ENCODE peak calls at places on chromosomes 12 and 14, in four cellular contexts. P is tibial artery, R is H7, T is AG10803. E is an unnamed sample.

GRCh38 chr14:98227000-98227726 is 1044.8 kb downstream of the BCL11B start:
- DNase-seq in P (peak; percentile 28), R (no peak), T (no peak), E (no peak)

GRCh38 chr12:6771509-6772330 is 600 bp upstream of the LAG3 start:
- DNase-seq in P (no peak), R (no peak), T (no peak), E (no peak)

GRCh38 chr14:32986791-32987545 is 48.3 kb downstream of the NPAS3 start:
- DNase-seq in P (no peak), R (peak; percentile 13), T (peak; percentile 53), E (peak; percentile 79)

GRCh38 chr14:68283378-68284123 is 464.0 kb downstream of the RAD51B start:
- DNase-seq in P (no peak), R (no peak), T (peak; percentile 29), E (no peak)

GRCh38 chr12:116693259-116694227 is 44.3 kb downstream of the SPRING1 start:
- DNase-seq in P (no peak), R (peak; percentile 52), T (no peak), E (no peak)

GRCh38 chr14:105857223-105857815 is 330.9 kb downstream of the TMEM121 start:
- DNase-seq in P (no peak), R (no peak), T (no peak), E (no peak)

GRCh38 chr12:110555509-110556406 is 27.4 kb downstream of the PPTC7 start:
- DNase-seq in P (no peak), R (no peak), T (peak; percentile 86), E (no peak)

GRCh38 chr12:5000204-5000603 is 43.5 kb upstream of the KCNA5 start:
- DNase-seq in P (no peak), R (no peak), T (no peak), E (peak; percentile 33)

GRCh38 chr12:115794659-115795081 is 482.8 kb downstream of the MED13L start:
- DNase-seq in P (no peak), R (peak; percentile 21), T (no peak), E (peak; percentile 93)

GRCh38 chr12:2773199-2773875 is 21.4 kb upstream of the FKBP4 start:
- DNase-seq in P (no peak), R (no peak), T (no peak), E (no peak)

GRCh38 chr12:48191096-48191495 is 7.7 kb downstream of the CCDC184 start:
- DNase-seq in P (no peak), R (no peak), T (no peak), E (no peak)

GRCh38 chr12:54033106-54033979 is 493 bp downstream of the HOXC5 start:
- DNase-seq in P (peak; percentile 72), R (peak; percentile 91), T (peak; percentile 61), E (no peak)

GRCh38 chr12:56110571-56110970 is 5.9 kb upstream of the RPL41 start:
- DNase-seq in P (no peak), R (no peak), T (no peak), E (no peak)

GRCh38 chr12:34597548-34598351 is 575.5 kb downstream of the ALG10 start:
- DNase-seq in P (peak; percentile 19), R (peak; percentile 1), T (no peak), E (no peak)

GRCh38 chr14:74942164-74942563 is 13.2 kb downstream of the PGF start:
- DNase-seq in P (no peak), R (peak; percentile 56), T (no peak), E (no peak)

GRCh38 chr12:29072631-29073030 is 76.4 kb upstream of the FAR2 start:
- DNase-seq in P (no peak), R (no peak), T (no peak), E (no peak)

GRCh38 chr14:53147208-53147607 is 5.9 kb downstream of the DDHD1 start:
- DNase-seq in P (no peak), R (no peak), T (no peak), E (no peak)

GRCh38 chr14:53149656-53150319 is 3.3 kb downstream of the DDHD1 start:
- DNase-seq in P (no peak), R (no peak), T (no peak), E (no peak)

GRCh38 chr14:53146739-53147138 is 6.4 kb downstream of the DDHD1 start:
- DNase-seq in P (no peak), R (no peak), T (no peak), E (no peak)

GRCh38 chr14:53148612-53149202 is 4.4 kb downstream of the DDHD1 start:
- DNase-seq in P (no peak), R (no peak), T (peak; percentile 13), E (no peak)

GRCh38 chr14:53147893-53148292 is 5.2 kb downstream of the DDHD1 start:
- DNase-seq in P (no peak), R (no peak), T (no peak), E (no peak)
- H3K4me3 ChIP-seq in P (no peak overlapping the region), R (no peak overlapping the region), T (no peak overlapping the region), E (no peak overlapping the region)

GRCh38 chr12:92077530-92077929 is 68.1 kb downstream of the BTG1 start:
- DNase-seq in P (no peak), R (no peak), T (no peak), E (no peak)

GRCh38 chr12:92085040-92085439 is 60.6 kb downstream of the BTG1 start:
- DNase-seq in P (no peak), R (no peak), T (peak; percentile 54), E (no peak)

GRCh38 chr12:92078167-92079053 is 67.2 kb downstream of the BTG1 start:
- DNase-seq in P (no peak), R (no peak), T (peak; percentile 100), E (peak; percentile 10)

GRCh38 chr12:92079054-92079385 is 66.6 kb downstream of the BTG1 start:
- DNase-seq in P (no peak), R (no peak), T (peak; percentile 89), E (no peak)

GRCh38 chr12:92080390-92081285 is 65.0 kb downstream of the BTG1 start:
- DNase-seq in P (no peak), R (no peak), T (peak; percentile 97), E (peak; percentile 85)
- H3K4me3 ChIP-seq in P (no peak overlapping the region), R (no peak overlapping the region), T (peak overlapping the region; percentile 31), E (no peak overlapping the region)

DNA sequence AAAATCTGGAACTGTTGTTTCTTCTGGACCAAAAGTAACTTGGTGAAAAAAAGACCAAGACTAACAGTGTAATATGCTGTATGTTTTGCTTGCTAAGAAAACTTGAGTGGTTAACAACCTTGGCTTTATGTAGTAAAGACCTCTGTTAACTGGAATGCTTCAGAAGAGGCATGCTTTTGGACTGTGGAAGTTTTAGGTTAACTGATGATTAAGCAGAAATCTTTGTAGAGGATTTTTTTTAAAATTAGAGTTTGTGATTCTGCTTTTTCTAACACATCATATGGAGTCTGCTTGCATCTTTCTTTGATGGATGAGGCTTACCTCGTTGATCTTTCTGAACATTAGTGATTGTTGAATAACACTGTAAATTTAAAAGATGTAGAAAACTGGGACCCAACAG is 17.5 kb downstream of the PELI2 start:
- DNase-seq in P (no peak), R (no peak), T (no peak), E (no peak)
- H3K4me3 ChIP-seq in P (no peak overlapping the region), R (no peak overlapping the region), T (no peak overlapping the region), E (no peak overlapping the region)

DNA sequence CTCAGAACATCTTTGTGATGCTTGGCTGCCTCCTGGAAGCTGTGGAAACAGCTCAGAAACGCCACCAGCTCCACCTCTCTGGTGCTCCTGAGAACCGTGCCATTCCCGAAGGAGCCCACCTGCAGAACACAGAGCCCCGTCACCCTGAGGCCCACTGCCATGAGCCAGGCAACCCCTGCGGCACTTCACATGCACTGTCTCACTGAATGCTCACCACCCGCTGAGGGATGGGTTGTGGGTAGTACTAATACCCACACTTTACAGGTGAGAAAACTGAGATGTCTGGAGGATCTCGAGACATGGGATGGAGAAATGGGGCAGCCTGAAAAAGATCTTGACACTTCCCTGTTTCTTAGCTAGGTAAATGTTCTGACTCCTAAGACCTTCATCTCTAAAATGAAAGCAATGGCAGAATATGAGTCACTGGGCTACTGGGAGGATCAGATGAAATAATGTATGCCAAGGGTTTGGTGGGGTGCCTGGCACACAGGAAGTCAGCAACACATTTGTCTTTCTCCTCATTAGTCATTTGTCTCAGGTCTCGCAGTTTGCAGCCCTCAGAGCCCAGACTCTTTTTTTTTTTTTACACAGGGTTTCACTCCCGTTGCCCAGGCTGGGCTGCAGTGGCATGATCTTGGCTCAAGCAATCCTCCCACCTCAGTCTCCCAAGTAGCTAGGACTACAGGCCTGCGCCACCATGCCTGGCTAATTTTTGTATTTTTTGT is 5.3 kb downstream of the OASL start:
- DNase-seq in P (no peak), R (no peak), T (peak; percentile 46), E (no peak)
- H3K4me3 ChIP-seq in P (no peak overlapping the region), R (no peak overlapping the region), T (no peak overlapping the region), E (no peak overlapping the region)

DNA sequence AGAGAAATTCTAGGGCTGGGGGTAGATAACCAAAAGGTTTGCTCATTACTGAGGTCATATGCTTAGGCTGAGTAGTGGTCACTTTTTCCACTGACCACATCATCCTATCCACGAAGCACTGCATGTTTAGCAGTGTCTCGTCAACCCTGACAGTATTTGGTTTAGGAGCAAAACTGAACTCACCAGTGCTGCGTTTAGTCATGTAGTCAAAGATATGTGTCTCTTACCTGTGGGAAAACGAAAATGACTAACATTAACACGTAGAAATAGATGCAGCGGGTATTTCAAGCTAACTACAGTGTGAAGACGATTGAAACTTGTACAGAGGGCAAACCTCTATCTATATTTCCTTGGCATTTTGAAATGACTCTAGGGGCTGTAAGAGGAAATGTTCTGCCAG is 34.6 kb downstream of the MTHFD1 start:
- DNase-seq in P (no peak), R (no peak), T (no peak), E (no peak)
- H3K4me3 ChIP-seq in P (no peak overlapping the region), R (no peak overlapping the region), T (no peak overlapping the region), E (no peak overlapping the region)

DNA sequence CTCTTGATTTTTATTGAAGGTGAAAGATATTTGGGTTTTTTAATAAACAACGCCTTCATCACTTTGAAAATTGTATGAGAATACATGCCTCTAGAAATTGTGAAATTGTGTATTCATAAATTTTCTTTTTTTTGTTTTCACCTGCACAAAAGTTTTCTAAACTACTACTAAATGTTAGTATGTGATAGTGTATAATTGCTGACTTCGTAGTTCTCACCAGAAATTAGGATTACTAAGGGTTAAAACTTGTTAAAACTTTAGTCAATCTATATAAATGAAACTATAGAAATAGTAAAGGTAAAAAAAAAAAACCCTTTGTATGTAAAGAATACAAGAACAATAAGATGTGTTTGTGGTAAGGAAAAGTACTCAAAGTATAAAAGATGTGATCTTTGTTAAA is 496.5 kb upstream of the ATP2B1 start:
- DNase-seq in P (no peak), R (no peak), T (no peak), E (no peak)
- H3K4me3 ChIP-seq in P (no peak overlapping the region), R (no peak overlapping the region), T (no peak overlapping the region), E (no peak overlapping the region)